ENCODE peak calls at places on chromosomes 11 and 22, in six cellular contexts. U is H9, S is mesendoderm, B is IMR-90, K is neuronal stem cell, G is H1. J is an unnamed sample. For H3K4me1, the result is how much of the 10 kb centered on the place peaks cover.

GRCh38 chr11:112219476-112220232 is 6.6 kb upstream of the PTS start:
- DNase-seq in U (peak), S (peak), B (peak), K (peak), G (no peak), J (peak)

GRCh38 chr11:59174664-59175033 is 2.7 kb downstream of the DTX4 start:
- DNase-seq in U (no peak), S (peak), B (peak), K (no peak), G (no peak), J (peak)

GRCh38 chr22:17152340-17152739 is 6.7 kb downstream of the HDHD5 start:
- DNase-seq in U (no peak), S (no peak), B (no peak), K (no peak), G (no peak), J (no peak)

GRCh38 chr11:79434263-79434662 is 6.6 kb downstream of the TENM4 start:
- DNase-seq in U (no peak), S (no peak), B (peak), K (no peak), G (no peak), J (no peak)

GRCh38 chr11:66957971-66958231 is 282 bp downstream of the PC start:
- DNase-seq in U (no peak), S (no peak), B (no peak), K (no peak), G (no peak), J (no peak)

GRCh38 chr11:73423506-73423905 is 47.3 kb downstream of the RELT start:
- DNase-seq in U (no peak), S (no peak), B (no peak), K (no peak), G (no peak), J (no peak)

GRCh38 chr22:30609260-30610185 is 2.5 kb downstream of the TCN2 start:
- DNase-seq in U (no peak), S (peak), B (peak), K (no peak), G (no peak), J (peak)

GRCh38 chr11:67416416-67417335 is 1.2 kb downstream of the CARNS1 start:
- DNase-seq in U (no peak), S (peak), B (no peak), K (no peak), G (no peak), J (no peak)

GRCh38 chr11:69972351-69972802 is 105.7 kb upstream of the ANO1 start:
- DNase-seq in U (no peak), S (no peak), B (no peak), K (no peak), G (no peak), J (no peak)

GRCh38 chr11:102453286-102453797 is 777 bp upstream of the TMEM123 start:
- DNase-seq in U (peak), S (no peak), B (no peak), K (no peak), G (no peak), J (no peak)

GRCh38 chr11:69868871-69869270 is 49.7 kb upstream of the FGF3 start:
- DNase-seq in U (no peak), S (no peak), B (no peak), K (no peak), G (no peak), J (no peak)

GRCh38 chr22:23913306-23913660 is 19.1 kb downstream of the MIF start:
- DNase-seq in U (no peak), S (no peak), B (no peak), K (no peak), G (no peak), J (no peak)

GRCh38 chr11:8826145-8826786 is 84.7 kb upstream of the AKIP1 start:
- DNase-seq in U (peak), S (peak), B (peak), K (no peak), G (no peak), J (peak)

GRCh38 chr11:96781082-96781481 is 391.3 kb downstream of the JRKL start:
- DNase-seq in U (no peak), S (no peak), B (no peak), K (no peak), G (no peak), J (no peak)

GRCh38 chr11:47018637-47019036 is 82.1 kb downstream of the CSTPP1 start:
- DNase-seq in U (no peak), S (no peak), B (no peak), K (no peak), G (no peak), J (no peak)

GRCh38 chr11:1546536-1547466 is 25.3 kb downstream of the DUSP8 start:
- DNase-seq in U (peak), S (peak), B (peak), K (peak), G (peak), J (no peak)

GRCh38 chr11:126303623-126304456 is at the start of gene DCPS:
- DNase-seq in U (peak), S (peak), B (peak), K (peak), G (peak), J (peak)

GRCh38 chr11:32830413-32830738 is 649 bp downstream of the PRRG4 start:
- DNase-seq in U (no peak), S (no peak), B (no peak), K (no peak), G (no peak), J (peak)

GRCh38 chr11:2471804-2472096 is 26.9 kb downstream of the KCNQ1 start:
- DNase-seq in U (no peak), S (no peak), B (no peak), K (no peak), G (no peak), J (no peak)

GRCh38 chr11:66919938-66920337 is 38.2 kb downstream of the PC start:
- DNase-seq in U (no peak), S (no peak), B (no peak), K (no peak), G (no peak), J (no peak)

GRCh38 chr11:117420598-117420997 is 92.9 kb downstream of the CEP164 start:
- DNase-seq in U (no peak), S (no peak), B (no peak), K (no peak), G (no peak), J (no peak)

GRCh38 chr11:78575478-78575877 is 814 bp upstream of the NARS2 start:
- DNase-seq in U (no peak), S (peak), B (no peak), K (no peak), G (no peak), J (no peak)

GRCh38 chr11:17375547-17375946 is 12.9 kb downstream of the KCNJ11 start:
- DNase-seq in U (no peak), S (no peak), B (no peak), K (no peak), G (no peak), J (no peak)

GRCh38 chr11:47466701-47467250 is 17.8 kb upstream of the RAPSN start:
- DNase-seq in U (no peak), S (peak), B (no peak), K (no peak), G (no peak), J (no peak)

DNA sequence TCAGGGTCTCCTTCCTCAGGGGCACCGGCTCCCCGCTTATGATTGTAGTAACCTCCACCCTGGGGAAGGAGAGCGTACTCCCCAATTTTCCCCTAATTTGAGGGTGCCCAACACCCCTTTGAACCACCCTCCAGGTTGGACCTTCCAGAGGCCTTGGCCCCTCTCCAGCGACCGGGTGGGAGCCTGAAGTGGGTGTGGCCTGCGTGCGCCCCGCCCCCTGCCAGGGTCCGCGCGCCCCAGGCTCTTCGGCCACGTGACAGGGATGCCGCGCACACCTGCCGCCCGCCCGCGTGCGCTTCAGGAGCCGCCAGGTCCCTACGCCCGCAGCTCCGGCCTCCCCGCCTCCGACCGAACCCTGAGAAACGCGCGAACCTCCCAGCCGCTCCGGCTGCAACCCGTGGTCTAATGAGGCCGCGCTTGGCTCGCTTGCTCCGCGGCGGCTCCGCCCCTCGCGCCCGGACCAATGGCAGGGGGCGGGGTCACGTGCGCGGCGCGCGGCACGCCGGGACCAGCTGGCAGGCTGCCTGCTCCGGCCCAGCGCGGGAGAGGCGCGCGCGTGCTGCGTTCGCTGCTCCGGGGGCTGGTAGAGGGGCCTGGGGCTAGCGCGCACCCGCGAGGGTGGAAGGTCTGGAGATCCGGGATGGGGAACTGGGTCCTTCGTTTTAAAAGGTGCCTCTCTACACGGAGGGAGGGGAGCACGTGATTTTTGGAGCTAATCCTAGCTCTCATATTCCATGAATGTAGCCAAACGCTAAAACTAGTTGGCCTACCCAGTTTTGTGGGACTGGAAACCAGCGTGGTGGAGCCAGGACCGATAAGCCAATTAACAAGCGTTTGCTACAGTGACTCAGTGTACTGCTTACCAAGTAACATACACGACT is at the start of gene FOXRED2:
- DNase-seq in U (peak), S (peak), B (peak), K (peak), G (peak), J (peak)
- H4K8ac ChIP-seq in U (no peak), S (peak), B (peak), K (peak), G (peak), J (peak)

GRCh38 chr22:19180234-19180633 is 1.7 kb upstream of the SLC25A1 start:
- DNase-seq in U (no peak), S (no peak), B (no peak), K (no peak), G (no peak), J (no peak)

GRCh38 chr22:19179472-19180048 is 1.0 kb upstream of the SLC25A1 start:
- DNase-seq in U (peak), S (peak), B (peak), K (peak), G (peak), J (peak)

GRCh38 chr22:19177164-19178064 is 1.1 kb downstream of the SLC25A1 start:
- DNase-seq in U (no peak), S (no peak), B (no peak), K (no peak), G (no peak), J (peak)

GRCh38 chr22:19178065-19178658 is 374 bp downstream of the SLC25A1 start:
- DNase-seq in U (no peak), S (peak), B (peak), K (peak), G (peak), J (peak)

GRCh38 chr22:19178659-19179471 is at the start of gene SLC25A1:
- DNase-seq in U (peak), S (peak), B (peak), K (peak), G (peak), J (peak)
- H2BK5ac ChIP-seq in U (no peak), S (peak), B (peak), K (peak), G (peak), J (peak)

DNA sequence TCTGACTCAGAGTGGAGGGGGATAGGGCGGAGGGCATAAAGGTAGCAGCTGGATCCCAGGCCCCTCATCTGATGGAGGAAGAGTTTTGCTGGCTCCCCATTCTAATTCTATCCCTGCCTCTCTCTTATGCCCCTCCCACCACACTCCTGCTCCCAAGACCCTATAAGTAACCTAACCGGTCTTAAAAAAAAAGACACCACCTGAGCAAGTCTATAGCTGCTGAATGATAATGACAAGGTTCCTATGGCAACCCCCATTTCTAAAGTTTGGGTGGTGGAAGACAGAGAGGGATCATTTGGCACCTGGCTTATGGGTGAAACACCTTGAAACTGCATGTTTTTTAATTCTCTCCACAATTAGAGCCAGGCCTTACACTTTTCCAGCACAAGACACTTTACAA is 69.6 kb downstream of the LARGE1 start:
- DNase-seq in U (peak), S (peak), B (no peak), K (no peak), G (no peak), J (no peak)
- H3K4me1 ChIP-seq in U (under half), S (under half), B (under half), K (under half), G (under half), J (under half)

DNA sequence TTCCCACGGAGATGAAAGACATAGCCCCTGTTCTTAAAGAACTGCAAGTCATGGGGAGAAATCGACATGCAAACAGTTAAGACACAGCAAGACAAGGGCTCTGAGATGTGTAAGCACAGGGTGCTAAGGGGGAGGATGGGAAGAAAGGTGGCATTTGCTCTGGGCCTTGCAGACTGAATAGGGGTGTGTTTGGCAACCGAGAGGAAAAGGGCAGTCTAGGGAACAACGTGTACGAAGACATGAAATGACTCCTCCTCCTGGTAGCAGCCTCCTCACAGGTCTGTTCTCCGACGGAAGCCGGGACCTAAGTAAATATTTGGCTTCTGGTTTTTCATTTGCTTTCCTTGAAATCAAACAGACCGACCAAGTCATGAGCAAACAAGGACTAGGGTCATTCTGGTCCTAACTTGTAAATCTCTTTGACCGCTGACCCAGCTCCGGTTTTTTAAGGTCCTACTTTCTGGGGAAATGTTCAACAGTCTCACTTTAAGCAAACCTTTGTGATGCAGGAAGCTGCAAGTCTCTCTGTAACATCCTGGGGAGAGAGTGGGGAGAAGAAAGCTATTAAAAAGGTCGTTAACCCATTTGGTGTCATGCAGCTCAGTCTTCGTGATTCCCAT is 19.7 kb downstream of the NNMT start:
- DNase-seq in U (no peak), S (peak), B (no peak), K (no peak), G (no peak), J (no peak)
- H4K8ac ChIP-seq in U (no peak), S (no peak), B (no peak), K (no peak), G (no peak), J (no peak)

DNA sequence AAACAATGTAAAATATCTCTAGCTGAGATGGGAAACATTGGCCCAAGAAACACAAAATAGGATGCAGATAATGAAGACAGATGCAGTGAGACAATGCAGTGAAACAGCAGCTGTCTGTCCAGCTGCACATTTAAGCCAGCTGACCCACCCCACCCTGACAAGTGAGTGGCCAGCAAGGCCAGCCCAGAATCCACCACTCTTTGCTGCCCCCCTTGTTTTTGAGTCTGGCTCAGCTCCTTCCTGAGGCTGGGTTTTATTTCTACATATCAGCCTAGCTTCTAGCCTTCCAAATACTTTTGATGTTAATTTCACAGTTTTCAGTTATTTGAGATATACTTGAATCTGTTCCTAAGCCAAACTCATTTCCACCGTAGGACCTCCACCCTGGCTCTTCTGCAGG is 154.2 kb upstream of the POU2AF2 start:
- DNase-seq in U (no peak), S (no peak), B (no peak), K (no peak), G (no peak), J (no peak)
- H2BK5ac ChIP-seq in U (no peak), S (no peak), B (no peak), K (no peak), G (no peak), J (no peak)

GRCh38 chr11:93573184-93573583 is 30.0 kb upstream of the SMCO4 start:
- DNase-seq in U (no peak), S (no peak), B (no peak), K (no peak), G (no peak), J (no peak)

GRCh38 chr11:93572621-93573020 is 29.4 kb upstream of the SMCO4 start:
- DNase-seq in U (no peak), S (no peak), B (no peak), K (no peak), G (no peak), J (no peak)

GRCh38 chr11:93572171-93572570 is 29.0 kb upstream of the SMCO4 start:
- DNase-seq in U (no peak), S (peak), B (no peak), K (no peak), G (no peak), J (peak)

GRCh38 chr11:93570759-93571413 is 27.7 kb upstream of the SMCO4 start:
- DNase-seq in U (no peak), S (peak), B (peak), K (no peak), G (no peak), J (peak)

GRCh38 chr11:93571612-93572011 is 28.4 kb upstream of the SMCO4 start:
- DNase-seq in U (no peak), S (no peak), B (no peak), K (no peak), G (no peak), J (no peak)
- H3K4me1 ChIP-seq in U (under half), S (under half), B (under half), K (under half), G (under half), J (under half)

GRCh38 chr11:119337581-119338317 is 2.9 kb downstream of the C1QTNF5 start:
- DNase-seq in U (peak), S (peak), B (peak), K (peak), G (peak), J (no peak)
- H4K8ac ChIP-seq in U (no peak), S (no peak), B (peak), K (no peak), G (peak), J (peak)

GRCh38 chr22:27477171-27477570 is 324.4 kb downstream of the MN1 start:
- DNase-seq in U (no peak), S (no peak), B (no peak), K (no peak), G (no peak), J (no peak)

GRCh38 chr22:27474711-27475547 is 326.6 kb downstream of the MN1 start:
- DNase-seq in U (peak), S (peak), B (peak), K (no peak), G (peak), J (peak)

GRCh38 chr22:27475548-27475897 is 326.0 kb downstream of the MN1 start:
- DNase-seq in U (no peak), S (no peak), B (no peak), K (no peak), G (no peak), J (no peak)

GRCh38 chr22:27476729-27477128 is 324.8 kb downstream of the MN1 start:
- DNase-seq in U (peak), S (peak), B (peak), K (no peak), G (no peak), J (peak)

DNA sequence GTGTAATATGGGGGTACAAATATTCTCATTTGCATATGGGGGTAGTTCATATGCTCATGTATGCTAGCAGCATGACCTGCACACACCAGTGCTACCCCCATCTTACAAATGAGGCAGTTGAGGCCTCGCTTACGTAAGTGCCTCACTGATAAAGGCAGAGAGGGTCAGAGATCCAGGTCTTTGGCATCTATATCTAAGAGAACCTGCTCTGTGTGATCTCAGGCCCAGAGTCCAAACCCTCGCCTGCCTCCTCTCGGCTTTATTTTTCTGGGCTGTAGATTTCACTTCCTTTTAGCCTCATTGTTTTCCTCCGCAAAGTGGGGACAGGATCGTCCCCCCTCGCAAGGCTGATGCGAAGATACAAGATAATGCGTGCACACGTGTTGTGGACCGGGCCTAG is 325.2 kb downstream of the MN1 start:
- DNase-seq in U (no peak), S (no peak), B (no peak), K (no peak), G (no peak), J (peak)
- H2BK5ac ChIP-seq in U (no peak), S (no peak), B (peak), K (no peak), G (peak), J (peak)

GRCh38 chr11:121420398-121420797 is 31.7 kb upstream of the SORL1 start:
- DNase-seq in U (no peak), S (no peak), B (no peak), K (no peak), G (no peak), J (no peak)

GRCh38 chr11:121419839-121420238 is 32.3 kb upstream of the SORL1 start:
- DNase-seq in U (no peak), S (no peak), B (no peak), K (no peak), G (no peak), J (no peak)

GRCh38 chr11:121416909-121417567 is 35.1 kb upstream of the SORL1 start:
- DNase-seq in U (no peak), S (no peak), B (peak), K (no peak), G (no peak), J (no peak)

GRCh38 chr11:121417607-121418006 is 34.5 kb upstream of the SORL1 start:
- DNase-seq in U (no peak), S (no peak), B (no peak), K (no peak), G (no peak), J (no peak)

GRCh38 chr11:121418625-121419114 is 33.4 kb upstream of the SORL1 start:
- DNase-seq in U (no peak), S (peak), B (no peak), K (no peak), G (no peak), J (no peak)
- H3K4me1 ChIP-seq in U (under half), S (under half), B (under half), K (under half), G (under half), J (under half)

GRCh38 chr22:41481131-41481830 is 12.4 kb downstream of the ACO2 start:
- DNase-seq in U (no peak), S (peak), B (peak), K (no peak), G (no peak), J (peak)
- H4K8ac ChIP-seq in U (no peak), S (no peak), B (no peak), K (no peak), G (no peak), J (no peak)